ENCODE peak calls at places on chromosomes 3 and 15, in eight cellular contexts. One of them, this sample, is unnamed.

GRCh38 chr3:23836536-23837230 is 30.9 kb downstream of the UBE2E1 start:
- DNase-seq in HTR-8/SVneo: no peak
- DNase-seq in sigmoid colon: no peak
- DNase-seq in GM03348: no peak
- DNase-seq in Caki2: no peak
- DNase-seq in NCI-H226: no peak
- DNase-seq in fibroblast of the conjunctiva: no peak
- DNase-seq in WTC11: no peak
- DNase-seq in this sample: no peak

GRCh38 chr3:110686691-110687090 is 384.9 kb upstream of the NECTIN3 start:
- DNase-seq in HTR-8/SVneo: no peak
- DNase-seq in sigmoid colon: no peak
- DNase-seq in GM03348: no peak
- DNase-seq in Caki2: no peak
- DNase-seq in NCI-H226: no peak
- DNase-seq in fibroblast of the conjunctiva: peak
- DNase-seq in WTC11: no peak
- DNase-seq in this sample: no peak

GRCh38 chr3:106428565-106428994 is 559.8 kb upstream of the CBLB start:
- DNase-seq in HTR-8/SVneo: peak
- DNase-seq in sigmoid colon: peak
- DNase-seq in GM03348: peak
- DNase-seq in Caki2: peak
- DNase-seq in NCI-H226: peak
- DNase-seq in fibroblast of the conjunctiva: peak
- DNase-seq in WTC11: no peak
- DNase-seq in this sample: no peak

GRCh38 chr3:38026856-38027255 is 2.6 kb downstream of the PLCD1 start:
- DNase-seq in HTR-8/SVneo: no peak
- DNase-seq in sigmoid colon: no peak
- DNase-seq in GM03348: no peak
- DNase-seq in Caki2: no peak
- DNase-seq in NCI-H226: no peak
- DNase-seq in fibroblast of the conjunctiva: no peak
- DNase-seq in WTC11: no peak
- DNase-seq in this sample: no peak

GRCh38 chr3:57756528-57757401 is 656 bp downstream of the SLMAP start:
- DNase-seq in HTR-8/SVneo: peak
- DNase-seq in sigmoid colon: peak
- DNase-seq in GM03348: peak
- DNase-seq in Caki2: peak
- DNase-seq in NCI-H226: peak
- DNase-seq in fibroblast of the conjunctiva: peak
- DNase-seq in WTC11: peak
- DNase-seq in this sample: peak

GRCh38 chr3:108183971-108184370 is 38.3 kb downstream of the IFT57 start:
- DNase-seq in HTR-8/SVneo: no peak
- DNase-seq in sigmoid colon: no peak
- DNase-seq in GM03348: no peak
- DNase-seq in Caki2: no peak
- DNase-seq in NCI-H226: no peak
- DNase-seq in fibroblast of the conjunctiva: no peak
- DNase-seq in WTC11: no peak
- DNase-seq in this sample: no peak

GRCh38 chr3:174436367-174436766 is 422.8 kb upstream of the NAALADL2 start:
- DNase-seq in HTR-8/SVneo: no peak
- DNase-seq in sigmoid colon: no peak
- DNase-seq in GM03348: no peak
- DNase-seq in Caki2: no peak
- DNase-seq in NCI-H226: no peak
- DNase-seq in fibroblast of the conjunctiva: no peak
- DNase-seq in WTC11: no peak
- DNase-seq in this sample: no peak

GRCh38 chr3:131591394-131591990 is 88.7 kb upstream of the MRPL3 start:
- DNase-seq in HTR-8/SVneo: no peak
- DNase-seq in sigmoid colon: no peak
- DNase-seq in GM03348: peak
- DNase-seq in Caki2: peak
- DNase-seq in NCI-H226: no peak
- DNase-seq in fibroblast of the conjunctiva: peak
- DNase-seq in WTC11: no peak
- DNase-seq in this sample: no peak

GRCh38 chr3:33884204-33884561 is 85.8 kb downstream of the PDCD6IP start:
- DNase-seq in HTR-8/SVneo: no peak
- DNase-seq in sigmoid colon: no peak
- DNase-seq in GM03348: peak
- DNase-seq in Caki2: no peak
- DNase-seq in NCI-H226: no peak
- DNase-seq in fibroblast of the conjunctiva: no peak
- DNase-seq in WTC11: no peak
- DNase-seq in this sample: no peak

GRCh38 chr3:48684480-48685143 is 1.1 kb downstream of the NCKIPSD start:
- DNase-seq in HTR-8/SVneo: no peak
- DNase-seq in sigmoid colon: peak
- DNase-seq in GM03348: peak
- DNase-seq in Caki2: no peak
- DNase-seq in NCI-H226: no peak
- DNase-seq in fibroblast of the conjunctiva: no peak
- DNase-seq in WTC11: no peak
- DNase-seq in this sample: no peak

GRCh38 chr3:33215739-33216138 is 2.9 kb downstream of the SUSD5 start:
- DNase-seq in HTR-8/SVneo: no peak
- DNase-seq in sigmoid colon: no peak
- DNase-seq in GM03348: no peak
- DNase-seq in Caki2: no peak
- DNase-seq in NCI-H226: no peak
- DNase-seq in fibroblast of the conjunctiva: no peak
- DNase-seq in WTC11: no peak
- DNase-seq in this sample: no peak

GRCh38 chr15:99014803-99015676 is 7.4 kb upstream of the PGPEP1L start:
- DNase-seq in HTR-8/SVneo: no peak
- DNase-seq in sigmoid colon: peak
- DNase-seq in GM03348: peak
- DNase-seq in Caki2: peak
- DNase-seq in NCI-H226: peak
- DNase-seq in fibroblast of the conjunctiva: no peak
- DNase-seq in WTC11: peak
- DNase-seq in this sample: peak